ENCODE peak calls at places on chromosomes 16 and 17, in eight cellular contexts. T, O, B, L, D, K, J and U are unnamed samples.
A peak's percentile ranks its signal among the peaks of the same experiment; 100 is the strongest.

GRCh38 chr17:47686661-47687327 is 7.2 kb upstream of the TBKBP1 start:
- DNase-seq in T (no peak), O (peak; percentile 64), B (no peak), L (no peak), D (no peak), K (no peak), J (no peak), U (no peak)

GRCh38 chr17:76820039-76820438 is 48.2 kb upstream of the MGAT5B start:
- DNase-seq in T (no peak), O (no peak), B (no peak), L (no peak), D (no peak), K (no peak), J (no peak), U (no peak)

GRCh38 chr16:80887062-80887461 is 82.7 kb upstream of the CDYL2 start:
- DNase-seq in T (no peak), O (no peak), B (no peak), L (no peak), D (peak; percentile 56), K (no peak), J (no peak), U (no peak)

GRCh38 chr16:30808163-30808562 is 21.2 kb upstream of the ZNF629 start:
- DNase-seq in T (no peak), O (no peak), B (no peak), L (no peak), D (no peak), K (no peak), J (no peak), U (no peak)

GRCh38 chr17:63645775-63646491 is 23.7 kb downstream of the MAP3K3 start:
- DNase-seq in T (no peak), O (no peak), B (no peak), L (peak; percentile 33), D (no peak), K (no peak), J (no peak), U (no peak)

GRCh38 chr16:66886346-66886745 is 6.0 kb downstream of the PDP2 start:
- DNase-seq in T (no peak), O (no peak), B (no peak), L (no peak), D (no peak), K (no peak), J (no peak), U (no peak)

GRCh38 chr16:65384441-65384840 is 262.6 kb upstream of the CDH11 start:
- DNase-seq in T (no peak), O (no peak), B (no peak), L (no peak), D (no peak), K (no peak), J (no peak), U (no peak)

GRCh38 chr17:49180998-49181635 is 29.3 kb downstream of the GNGT2 start:
- DNase-seq in T (no peak), O (no peak), B (no peak), L (no peak), D (no peak), K (no peak), J (no peak), U (no peak)

GRCh38 chr17:2438823-2439222 is 38.0 kb upstream of the MNT start:
- DNase-seq in T (no peak), O (peak; percentile 81), B (no peak), L (peak; percentile 81), D (no peak), K (no peak), J (no peak), U (no peak)

GRCh38 chr17:47847341-47848197 is 3.4 kb downstream of the SP6 start:
- DNase-seq in T (no peak), O (peak; percentile 19), B (no peak), L (no peak), D (no peak), K (no peak), J (no peak), U (no peak)

GRCh38 chr17:42345396-42346078 is 42.7 kb downstream of the STAT3 start:
- DNase-seq in T (no peak), O (no peak), B (no peak), L (no peak), D (no peak), K (no peak), J (no peak), U (no peak)

GRCh38 chr16:82657239-82657638 is 30.5 kb downstream of the CDH13 start:
- DNase-seq in T (no peak), O (peak; percentile 52), B (no peak), L (peak; percentile 39), D (peak; percentile 45), K (no peak), J (no peak), U (no peak)

GRCh38 chr17:48125829-48126612 is 18.5 kb downstream of the SNX11 start:
- DNase-seq in T (no peak), O (no peak), B (no peak), L (no peak), D (no peak), K (no peak), J (no peak), U (no peak)